ENCODE peak calls at places on chromosomes 6 and 20, in six cellular contexts. O, V, N, H, E and P are unnamed samples.

GRCh38 chr20:38104283-38104682 is 60.8 kb downstream of the TGM2 start:
- DNase-seq in O (peak; percentile 31), V (no peak), N (no peak), H (no peak), E (no peak), P (no peak)

GRCh38 chr6:100461273-100461919 is 3.3 kb downstream of the SIM1 start:
- DNase-seq in O (peak; percentile 18), V (no peak), N (peak; percentile 84), H (no peak), E (no peak), P (no peak)

GRCh38 chr6:34391023-34391485 is 1.4 kb downstream of the NUDT3 start:
- DNase-seq in O (peak; percentile 75), V (no peak), N (no peak), H (peak; percentile 88), E (no peak), P (no peak)

GRCh38 chr20:25865715-25866656 is 169.3 kb upstream of the ZNF337 start:
- DNase-seq in O (peak; percentile 49), V (peak; percentile 64), N (peak; percentile 94), H (peak; percentile 86), E (no peak), P (no peak)

GRCh38 chr6:154156135-154156948 is 117.3 kb downstream of the OPRM1 start:
- DNase-seq in O (peak; percentile 30), V (peak; percentile 37), N (peak; percentile 87), H (peak; percentile 57), E (no peak), P (peak; percentile 22)

GRCh38 chr6:29828471-29828797 is 809 bp downstream of the HLA-G start:
- DNase-seq in O (no peak), V (no peak), N (peak; percentile 80), H (no peak), E (no peak), P (no peak)

GRCh38 chr6:45599053-45599452 is 221.3 kb upstream of the SUPT3H start:
- DNase-seq in O (no peak), V (no peak), N (no peak), H (no peak), E (no peak), P (no peak)

GRCh38 chr6:141202641-141203040 is 930.1 kb upstream of the GJE1 start:
- DNase-seq in O (no peak), V (no peak), N (no peak), H (no peak), E (no peak), P (no peak)

GRCh38 chr20:57698191-57698866 is 11.5 kb downstream of the PMEPA1 start:
- DNase-seq in O (peak; percentile 100), V (no peak), N (no peak), H (peak; percentile 94), E (no peak), P (no peak)

GRCh38 chr20:47546184-47547033 is 44.7 kb downstream of the NCOA3 start:
- DNase-seq in O (peak; percentile 95), V (no peak), N (no peak), H (peak; percentile 53), E (no peak), P (no peak)

GRCh38 chr6:6738922-6739717 is 150.6 kb downstream of the LY86 start:
- DNase-seq in O (no peak), V (no peak), N (no peak), H (no peak), E (no peak), P (no peak)

GRCh38 chr6:26576407-26576843 is 20.3 kb upstream of the ABT1 start:
- DNase-seq in O (no peak), V (no peak), N (no peak), H (peak; percentile 6), E (no peak), P (no peak)

GRCh38 chr20:13301596-13301995 is 80.5 kb downstream of the ISM1 start:
- DNase-seq in O (no peak), V (no peak), N (no peak), H (no peak), E (no peak), P (no peak)

GRCh38 chr6:154876776-154877175 is 118.3 kb upstream of the TIAM2 start:
- DNase-seq in O (no peak), V (no peak), N (no peak), H (no peak), E (no peak), P (no peak)

DNA sequence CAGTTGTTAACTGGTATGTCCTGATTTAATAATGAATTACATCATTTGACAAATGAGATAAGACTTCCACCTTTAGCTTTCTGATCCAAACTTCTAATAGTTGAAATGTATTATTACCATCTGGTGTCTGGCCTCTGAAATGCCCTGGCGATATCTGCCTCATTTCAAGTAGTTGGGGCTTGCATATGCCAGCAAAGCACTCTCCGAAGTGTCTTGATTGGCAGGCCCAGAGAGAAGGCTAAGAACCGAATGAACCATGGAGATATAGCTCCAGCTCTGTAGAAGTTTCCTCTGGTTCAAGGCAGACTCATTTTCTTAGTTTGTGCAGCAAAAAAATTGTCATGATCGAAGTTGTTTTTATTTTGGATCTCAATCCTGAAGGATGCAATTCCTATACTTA is 13.4 kb upstream of the HIVEP2 start:
- DNase-seq in O (peak; percentile 12), V (no peak), N (no peak), H (no peak), E (no peak), P (no peak)
- TF ChIP-seq CTCF in O (no peak), V (no peak), N (no peak), H (no peak), E (no peak), P (no peak)

DNA sequence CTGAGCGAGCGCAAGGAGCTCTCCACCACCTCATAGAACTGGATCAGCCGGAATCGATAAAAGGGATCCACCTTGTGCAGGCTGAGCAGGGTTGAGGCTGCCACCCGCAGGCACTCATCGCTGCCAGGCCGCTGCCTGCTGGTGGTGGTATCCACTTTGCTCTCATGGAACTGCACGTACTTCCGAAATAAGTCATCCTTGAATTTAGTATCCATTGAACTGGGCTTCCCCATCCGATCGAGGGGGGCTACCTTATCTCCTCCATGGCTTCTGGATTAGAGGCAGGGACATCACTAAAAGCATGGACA is 7.1 kb downstream of the SPATA2 start:
- DNase-seq in O (no peak), V (no peak), N (no peak), H (no peak), E (peak; percentile 85), P (no peak)
- TF ChIP-seq CTCF in O (no peak), V (no peak), N (no peak), H (no peak), E (no peak), P (no peak)

DNA sequence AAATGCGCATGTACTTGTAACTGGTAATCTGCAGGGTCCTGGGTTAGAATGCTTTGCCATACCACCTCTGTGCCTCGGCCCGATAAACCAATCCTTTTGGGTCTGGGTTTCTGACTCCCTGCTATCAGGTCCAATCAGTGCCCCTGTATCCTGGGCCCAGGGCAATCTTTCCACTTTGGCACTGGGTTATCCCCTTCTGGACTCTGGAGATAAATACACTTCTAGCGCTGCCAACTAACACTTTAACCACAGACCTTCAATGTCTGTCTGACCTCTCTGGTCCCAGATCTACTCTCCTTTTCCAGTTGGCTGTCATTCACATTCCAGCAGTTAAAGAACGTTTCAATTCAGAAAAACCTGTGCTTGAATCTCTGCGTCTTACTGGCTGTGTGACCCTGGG is 55.3 kb downstream of the DNAAF9 start:
- DNase-seq in O (no peak), V (no peak), N (no peak), H (no peak), E (no peak), P (no peak)
- TF ChIP-seq CTCF in O (no peak), V (no peak), N (no peak), H (no peak), E (no peak), P (no peak)

DNA sequence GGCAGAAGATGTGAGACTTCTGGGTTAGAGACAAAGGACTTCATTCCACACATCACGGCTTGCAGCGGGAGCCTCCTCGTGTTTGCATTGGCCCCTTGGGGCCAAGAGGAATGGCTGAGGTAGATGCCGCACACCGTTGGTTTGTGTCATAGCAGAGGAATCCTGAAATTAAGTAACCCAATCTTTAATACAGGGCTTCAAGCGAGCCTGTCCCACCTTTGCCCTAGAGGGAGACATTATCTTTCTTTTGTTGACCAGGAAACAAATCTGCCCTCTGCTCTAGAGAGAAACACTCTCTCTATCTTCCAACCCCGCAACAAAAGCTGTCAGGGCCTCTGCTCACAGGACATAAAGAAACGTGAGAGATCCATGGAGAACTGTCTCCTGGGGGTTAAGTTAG is 277.6 kb upstream of the ZFP64 start:
- DNase-seq in O (no peak), V (no peak), N (no peak), H (no peak), E (no peak), P (no peak)
- TF ChIP-seq CTCF in O (no peak), V (no peak), N (peak; percentile 29), H (no peak), E (no peak), P (no peak)

GRCh38 chr6:106974999-106975698 is 620 bp upstream of the CD24 start:
- DNase-seq in O (peak; percentile 47), V (peak; percentile 54), N (peak; percentile 87), H (peak; percentile 7), E (peak; percentile 85), P (no peak)
- TF ChIP-seq CTCF in O (no peak), V (peak; percentile 51), N (peak; percentile 52), H (no peak), E (no peak), P (no peak)

DNA sequence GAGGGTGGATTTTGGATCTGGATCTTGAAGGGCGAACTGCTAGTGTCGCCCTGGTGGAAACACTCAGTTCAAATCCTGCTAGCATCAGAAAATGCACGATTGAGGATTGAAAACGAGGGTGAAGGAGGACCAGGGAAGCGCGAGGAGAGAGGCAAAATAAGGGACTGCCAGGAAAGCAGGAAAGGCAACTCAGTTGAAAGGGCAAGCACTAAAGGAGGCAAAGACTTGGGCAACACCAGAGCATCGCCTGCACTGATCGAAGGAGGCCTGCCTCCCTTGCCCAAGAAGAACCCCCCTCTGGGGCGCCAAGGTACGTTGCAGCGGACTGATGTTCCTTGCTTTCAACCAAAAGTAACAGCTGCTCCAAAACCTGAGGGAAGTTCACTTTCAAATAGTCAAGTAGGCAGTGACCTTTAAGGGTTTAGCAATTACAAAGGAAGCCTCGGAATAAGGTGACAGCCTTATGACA is 308 bp upstream of the COL21A1 start:
- DNase-seq in O (no peak), V (no peak), N (no peak), H (no peak), E (no peak), P (no peak)
- TF ChIP-seq CTCF in O (no peak), V (no peak), N (no peak), H (no peak), E (no peak), P (no peak)

GRCh38 chr20:15380770-15381169 is 1043.4 kb upstream of the FLRT3 start:
- DNase-seq in O (no peak), V (no peak), N (no peak), H (no peak), E (no peak), P (no peak)

GRCh38 chr20:15379897-15380296 is 1042.5 kb upstream of the FLRT3 start:
- DNase-seq in O (no peak), V (no peak), N (no peak), H (no peak), E (no peak), P (no peak)

GRCh38 chr20:15375836-15376235 is 1038.4 kb upstream of the FLRT3 start:
- DNase-seq in O (no peak), V (no peak), N (no peak), H (no peak), E (no peak), P (no peak)

GRCh38 chr20:15378151-15378550 is 1040.7 kb upstream of the FLRT3 start:
- DNase-seq in O (no peak), V (no peak), N (no peak), H (no peak), E (no peak), P (no peak)
- TF ChIP-seq CTCF in O (no peak), V (no peak), N (peak; percentile 70), H (no peak), E (no peak), P (no peak)